ENCODE peak calls at places on chromosomes 5 and 9, in eight cellular contexts. Q is PC-3; P is CD8-positive, alpha-beta T cell; J is activated CD4-positive, alpha-beta T cell treated with anti-CD3 and anti-CD28 coated beads for 24 hours; S is stimulated activated CD8-positive, alpha-beta memory T cell treated with anti-CD3 and anti-CD28 coated beads, Interleukin-2, amount 100 ng/mL, for 1 hour; O is iris pigment epithelial cell; L is smooth muscle cell of the brain vasculature; U is AG10803. K is an unnamed sample.

GRCh38 chr9:91847576-91847975 is 102.5 kb downstream of the ROR2 start:
- DNase-seq in L (no peak), J (no peak), S (no peak), Q (no peak), U (peak), P (no peak), O (peak), K (no peak)

GRCh38 chr5:102826629-102827028 is 71.5 kb downstream of the PAM start:
- DNase-seq in O (no peak), U (no peak), P (no peak), Q (peak), J (no peak), L (no peak), S (no peak), K (no peak)

GRCh38 chr9:124256517-124257069 is 1.2 kb upstream of the NEK6 start:
- DNase-seq in P (no peak), Q (peak), L (no peak), J (no peak), U (peak), S (no peak), O (peak), K (peak)

GRCh38 chr5:69130241-69130640 is 36.4 kb downstream of the SLC30A5 start:
- DNase-seq in O (no peak), P (no peak), J (no peak), Q (no peak), U (no peak), L (no peak), S (no peak), K (no peak)

GRCh38 chr9:32672478-32672877 is 37.0 kb upstream of the TAF1L start:
- DNase-seq in J (no peak), L (no peak), U (peak), S (no peak), Q (peak), O (peak), P (no peak), K (no peak)

GRCh38 chr9:99595796-99596195 is 225.9 kb upstream of the NR4A3 start:
- DNase-seq in Q (no peak), O (no peak), J (no peak), P (no peak), U (no peak), L (no peak), S (no peak), K (no peak)

GRCh38 chr5:138974227-138975063 is 99.3 kb upstream of the LRRTM2 start:
- DNase-seq in S (no peak), L (no peak), Q (no peak), P (no peak), J (no peak), O (peak), U (peak), K (peak)

GRCh38 chr9:103319979-103320378 is 324.8 kb downstream of the CYLC2 start:
- DNase-seq in S (no peak), O (peak), L (no peak), U (no peak), J (no peak), P (no peak), Q (no peak), K (no peak)

GRCh38 chr5:89580976-89581375 is 698.0 kb upstream of the MEF2C start:
- DNase-seq in O (no peak), S (no peak), Q (no peak), P (no peak), J (no peak), L (no peak), U (no peak), K (no peak)

GRCh38 chr5:36374275-36374862 is 72.7 kb upstream of the RANBP3L start:
- DNase-seq in P (no peak), U (peak), Q (peak), J (no peak), O (peak), S (no peak), L (no peak), K (no peak)

GRCh38 chr9:27561697-27562096 is 11.6 kb downstream of the C9orf72 start:
- DNase-seq in U (no peak), P (no peak), S (no peak), J (no peak), Q (no peak), O (no peak), L (no peak), K (no peak)

GRCh38 chr5:178231736-178232123 is 872 bp downstream of the PHYKPL start:
- DNase-seq in S (no peak), O (no peak), U (no peak), Q (no peak), L (no peak), P (no peak), J (no peak), K (no peak)

GRCh38 chr5:38149815-38150195 is 108.6 kb upstream of the EGFLAM start:
- DNase-seq in Q (no peak), J (no peak), O (no peak), U (no peak), P (no peak), S (no peak), L (no peak), K (no peak)

GRCh38 chr9:16970321-16970720 is 99.9 kb upstream of the BNC2 start:
- DNase-seq in Q (no peak), J (no peak), U (peak), P (no peak), O (no peak), L (no peak), S (no peak), K (no peak)

GRCh38 chr5:56259002-56259511 is 25.9 kb upstream of the ANKRD55 start:
- DNase-seq in U (peak), Q (peak), S (no peak), O (peak), J (no peak), L (peak), P (no peak), K (no peak)

GRCh38 chr5:149128023-149128875 is 13.0 kb upstream of the ABLIM3 start:
- DNase-seq in U (no peak), O (peak), P (no peak), L (no peak), J (no peak), S (no peak), Q (peak), K (no peak)

GRCh38 chr5:100043475-100043874 is 491.7 kb upstream of the FAM174A start:
- DNase-seq in L (no peak), Q (no peak), J (no peak), P (no peak), O (no peak), U (no peak), S (no peak), K (no peak)

GRCh38 chr5:125874717-125875116 is 548.5 kb upstream of the GRAMD2B start:
- DNase-seq in O (no peak), L (no peak), U (no peak), S (no peak), P (no peak), J (no peak), Q (peak), K (no peak)

GRCh38 chr5:139190125-139190524 is 8.0 kb downstream of the SIL1 start:
- DNase-seq in P (no peak), Q (no peak), O (peak), S (no peak), U (peak), J (no peak), L (peak), K (no peak)

GRCh38 chr5:43429706-43430105 is 17.5 kb upstream of the CCL28 start:
- DNase-seq in P (no peak), U (no peak), S (no peak), O (no peak), J (no peak), L (no peak), Q (no peak), K (no peak)

GRCh38 chr9:5364294-5364990 is 24.8 kb upstream of the RLN1 start:
- DNase-seq in S (no peak), L (no peak), Q (no peak), J (no peak), O (peak), U (peak), P (no peak), K (no peak)

GRCh38 chr5:76290321-76290757 is 112.7 kb upstream of the IQGAP2 start:
- DNase-seq in S (no peak), J (no peak), Q (peak), U (no peak), L (no peak), P (no peak), O (no peak), K (no peak)

GRCh38 chr5:6719417-6719816 is 6.2 kb downstream of the TENT4A start:
- DNase-seq in O (no peak), J (no peak), U (no peak), S (no peak), P (no peak), Q (no peak), L (no peak), K (no peak)

GRCh38 chr9:12631866-12632265 is 61.3 kb upstream of the TYRP1 start:
- DNase-seq in U (no peak), L (no peak), J (no peak), O (no peak), S (no peak), P (no peak), Q (no peak), K (no peak)

GRCh38 chr5:103375356-103375755 is 116.8 kb downstream of the MACIR start:
- DNase-seq in Q (peak), U (peak), P (no peak), J (no peak), L (peak), S (no peak), O (peak), K (peak)

GRCh38 chr5:142495561-142495960 is 170.7 kb upstream of the SPRY4 start:
- DNase-seq in J (no peak), O (no peak), S (no peak), L (no peak), Q (no peak), U (peak), P (no peak), K (no peak)

K was measured in NCI-H2029 treated with DMSO at 0.1 percent for 48 hours.